ENCODE peak calls at places on chromosomes 4 and X, in six cellular contexts. N is K562, F is fibroblast of mammary gland, B is astrocyte, J is foreskin keratinocyte, I is psoas muscle. W is an unnamed sample.

GRCh38 chr4:82017680-82018079 is 356.1 kb downstream of the HNRNPD start:
- DNase-seq in N (peak), F (peak), B (peak), J (no peak), I (no peak), W (no peak)

GRCh38 chr4:150436598-150437370 is 145.2 kb upstream of the MAB21L2 start:
- DNase-seq in N (no peak), F (peak), B (no peak), J (no peak), I (no peak), W (no peak)

GRCh38 chr4:83128235-83128929 is 13.9 kb upstream of the PLAC8 start:
- DNase-seq in N (no peak), F (peak), B (peak), J (peak), I (no peak), W (no peak)

GRCh38 chr4:72767903-72768817 is 199.1 kb upstream of the ADAMTS3 start:
- DNase-seq in N (peak), F (peak), B (peak), J (peak), I (no peak), W (no peak)

GRCh38 chr4:112951362-112951962 is 98.0 kb upstream of the ANK2 start:
- DNase-seq in N (peak), F (peak), B (peak), J (no peak), I (no peak), W (no peak)

GRCh38 chr4:113646456-113646809 is 115.1 kb downstream of the CAMK2D start:
- DNase-seq in N (no peak), F (peak), B (peak), J (no peak), I (peak), W (no peak)

GRCh38 chr4:147927377-147928137 is 195.7 kb downstream of the ARHGAP10 start:
- DNase-seq in N (no peak), F (no peak), B (no peak), J (no peak), I (peak), W (no peak)

GRCh38 chr4:73222466-73223257 is 35.9 kb downstream of the ANKRD17 start:
- DNase-seq in N (peak), F (peak), B (peak), J (peak), I (no peak), W (no peak)

GRCh38 chr4:138706206-138706605 is 309.4 kb upstream of the NOCT start:
- DNase-seq in N (no peak), F (no peak), B (peak), J (no peak), I (no peak), W (no peak)

GRCh38 chrX:119502727-119503483 is 34.7 kb downstream of the SLC25A5 start:
- DNase-seq in N (no peak), F (peak), B (peak), J (no peak), I (no peak), W (no peak)

GRCh38 chr4:15811703-15812325 is 33.7 kb downstream of the CD38 start:
- DNase-seq in N (no peak), F (no peak), B (no peak), J (peak), I (no peak), W (no peak)

GRCh38 chr4:158801066-158801465 is 32.2 kb downstream of the FNIP2 start:
- DNase-seq in N (no peak), F (no peak), B (no peak), J (no peak), I (no peak), W (no peak)

GRCh38 chr4:15654556-15655222 is 468 bp downstream of the FBXL5 start:
- DNase-seq in N (peak), F (peak), B (peak), J (no peak), I (peak), W (no peak)

GRCh38 chr4:157572951-157573350 is 352.4 kb downstream of the GRIA2 start:
- DNase-seq in N (no peak), F (no peak), B (no peak), J (no peak), I (no peak), W (no peak)

GRCh38 chr4:163866728-163867313 is 372.3 kb downstream of the TMA16 start:
- DNase-seq in N (peak), F (peak), B (peak), J (peak), I (no peak), W (no peak)

GRCh38 chrX:8738588-8739189 is 6.8 kb upstream of the ANOS1 start:
- DNase-seq in N (peak), F (peak), B (no peak), J (no peak), I (no peak), W (no peak)

GRCh38 chrX:118536687-118537461 is 41.3 kb downstream of the DOCK11 start:
- DNase-seq in N (peak), F (peak), B (peak), J (no peak), I (no peak), W (no peak)

GRCh38 chr4:128757712-128758111 is 51.8 kb upstream of the JADE1 start:
- DNase-seq in N (no peak), F (no peak), B (no peak), J (no peak), I (peak), W (no peak)

GRCh38 chrX:105543271-105543670 is 279.1 kb upstream of the NRK start:
- DNase-seq in N (no peak), F (no peak), B (no peak), J (no peak), I (no peak), W (no peak)

DNA sequence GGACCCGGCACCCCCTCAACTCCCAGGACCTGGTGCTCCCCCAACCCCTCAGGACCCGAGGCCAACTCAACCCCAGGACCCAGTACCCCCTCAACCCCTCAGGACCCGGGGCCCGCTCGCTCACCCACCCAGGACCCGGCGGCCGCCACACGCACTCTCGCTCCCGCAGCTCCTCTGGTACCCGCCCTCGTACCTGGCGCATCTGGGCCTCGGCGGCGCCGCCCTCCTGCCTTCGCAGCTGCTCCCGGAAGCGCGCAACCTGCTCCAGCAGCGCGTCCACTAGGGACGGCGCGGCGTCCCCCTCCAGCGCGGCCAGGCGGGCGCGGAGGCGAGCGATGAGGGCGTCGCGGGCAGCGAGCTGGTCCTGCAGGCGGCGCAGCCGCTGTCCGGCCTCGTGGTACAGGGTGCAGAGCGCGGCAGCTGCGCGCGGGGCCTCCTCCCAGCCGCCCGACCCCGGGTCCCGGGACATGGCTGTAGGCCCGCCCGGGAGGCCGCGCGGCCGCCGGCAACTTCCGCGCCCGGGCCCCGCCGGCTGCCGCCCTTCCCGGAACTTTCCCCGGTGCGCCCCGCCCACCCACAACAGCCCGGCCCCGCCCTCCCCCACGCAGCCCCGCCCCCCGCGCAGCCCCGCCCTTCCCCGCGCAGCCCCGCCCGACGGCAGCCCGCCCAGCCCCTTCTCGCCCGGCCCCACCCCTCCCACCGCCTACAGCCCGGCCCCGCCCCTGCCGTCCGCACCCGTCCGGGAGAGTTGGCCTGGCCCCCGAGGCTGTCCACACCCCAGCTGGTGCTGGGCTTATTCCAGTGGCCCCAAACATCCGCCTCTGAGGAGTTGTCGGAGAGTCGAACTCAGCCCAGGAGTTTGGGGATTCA is at the start of gene TNIP2:
- DNase-seq in N (peak), F (peak), B (peak), J (peak), I (peak), W (no peak)
- TF ChIP-seq CTCF in N (peak), F (no peak), B (no peak), J (peak), I (peak), W (no peak)

DNA sequence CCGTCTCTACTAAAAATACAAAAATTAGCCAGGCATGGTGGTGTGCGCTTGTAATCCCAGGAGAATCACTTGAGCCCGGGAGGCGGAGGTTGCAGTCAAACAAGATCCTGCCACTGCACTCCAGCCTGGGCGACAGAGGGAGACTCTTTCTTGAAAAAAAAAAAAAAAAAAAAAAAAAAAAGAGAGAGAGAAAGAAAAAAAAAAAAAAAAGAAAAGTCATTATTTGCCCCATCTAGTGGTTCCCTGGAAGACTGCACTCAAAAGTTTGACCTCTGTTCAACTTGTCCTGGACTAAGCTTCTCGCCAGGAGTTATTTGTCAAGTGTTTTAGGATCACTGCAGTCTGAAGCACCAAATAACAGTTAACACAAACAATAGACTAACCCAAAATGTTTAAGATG is 45.3 kb upstream of the KCTD8 start:
- DNase-seq in N (peak), F (peak), B (peak), J (no peak), I (no peak), W (no peak)
- TF ChIP-seq CTCF in N (peak), F (peak), B (peak), J (peak), I (peak), W (no peak)

GRCh38 chr4:86935833-86936721 is 1.3 kb downstream of the AFF1 start:
- DNase-seq in N (peak), F (peak), B (peak), J (peak), I (peak), W (no peak)

GRCh38 chr4:86939123-86939522 is 4.3 kb downstream of the AFF1 start:
- DNase-seq in N (no peak), F (peak), B (no peak), J (no peak), I (no peak), W (no peak)

GRCh38 chr4:86934147-86934771 is 552 bp upstream of the AFF1 start:
- DNase-seq in N (peak), F (no peak), B (no peak), J (no peak), I (no peak), W (no peak)

GRCh38 chr4:86935499-86935832 is 655 bp downstream of the AFF1 start:
- DNase-seq in N (peak), F (no peak), B (no peak), J (no peak), I (no peak), W (no peak)

DNA sequence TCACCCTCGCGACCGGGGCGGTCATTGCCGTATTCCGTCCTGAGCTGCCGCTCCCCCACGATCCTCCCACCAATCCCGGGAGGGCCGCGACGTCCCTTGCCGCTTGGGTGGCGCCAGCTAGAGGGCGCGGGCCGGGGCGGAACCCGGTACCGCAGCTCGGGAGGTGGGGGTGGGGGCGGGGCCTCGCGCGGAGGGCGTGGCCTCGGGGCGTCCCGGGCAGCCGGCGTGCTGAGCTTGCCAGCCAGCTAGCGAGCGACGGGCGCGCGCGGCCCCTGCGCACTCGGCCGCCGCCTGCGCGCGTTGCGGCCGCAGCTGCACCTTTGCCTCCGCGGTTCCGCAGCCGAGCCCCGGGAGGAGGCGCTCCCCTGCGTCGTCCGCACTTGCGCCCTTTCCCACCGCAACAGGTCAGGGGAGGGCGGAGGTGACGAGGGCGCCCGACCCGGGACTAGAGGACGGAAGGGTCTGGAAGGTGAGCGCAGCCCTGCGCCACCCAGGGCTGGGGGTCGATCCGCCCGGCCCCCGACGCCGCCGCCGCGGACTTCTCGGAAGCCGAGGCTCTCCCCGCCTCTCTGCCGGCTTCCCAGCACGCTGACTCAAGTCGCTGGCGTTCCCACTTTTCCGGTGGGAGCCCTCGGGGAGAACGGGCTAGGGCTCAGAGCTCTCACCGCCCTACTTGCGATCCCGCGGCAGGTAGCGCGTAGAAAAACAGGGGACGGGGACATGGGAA is at the start of gene AFF1:
- DNase-seq in N (peak), F (peak), B (peak), J (peak), I (peak), W (peak)
- TF ChIP-seq CTCF in N (peak), F (no peak), B (no peak), J (peak), I (peak), W (no peak)

GRCh38 chrX:131789664-131790063 is 233.4 kb upstream of the STK26 start:
- DNase-seq in N (no peak), F (no peak), B (no peak), J (no peak), I (no peak), W (no peak)

GRCh38 chrX:131792789-131793462 is 230.2 kb upstream of the STK26 start:
- DNase-seq in N (no peak), F (peak), B (peak), J (no peak), I (peak), W (peak)

GRCh38 chrX:131795442-131796229 is 227.5 kb upstream of the STK26 start:
- DNase-seq in N (no peak), F (no peak), B (no peak), J (no peak), I (no peak), W (no peak)

GRCh38 chrX:131791608-131792355 is 231.3 kb upstream of the STK26 start:
- DNase-seq in N (no peak), F (peak), B (no peak), J (no peak), I (no peak), W (no peak)

DNA sequence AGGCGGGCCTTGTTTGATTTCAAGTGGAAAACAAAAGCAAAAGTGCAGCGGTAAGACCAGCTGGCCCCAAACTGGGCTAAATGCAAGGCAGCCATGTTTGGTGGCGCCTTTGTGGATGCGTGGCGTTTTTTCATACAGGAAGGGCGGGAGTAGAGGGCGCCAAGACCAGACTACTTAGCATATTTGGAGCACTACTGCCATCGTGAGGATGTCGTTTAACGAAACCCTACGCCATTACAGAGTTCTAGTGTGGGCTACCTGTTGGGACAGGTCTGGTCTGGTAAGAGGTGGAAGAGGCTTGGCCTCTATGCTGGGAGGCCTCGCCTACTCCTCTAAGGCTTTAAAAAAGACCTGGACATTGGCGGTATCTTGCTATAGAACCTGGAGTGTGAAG is 230.7 kb upstream of the STK26 start:
- DNase-seq in N (no peak), F (peak), B (peak), J (no peak), I (peak), W (peak)
- TF ChIP-seq CTCF in N (no peak), F (peak), B (no peak), J (no peak), I (peak), W (no peak)

DNA sequence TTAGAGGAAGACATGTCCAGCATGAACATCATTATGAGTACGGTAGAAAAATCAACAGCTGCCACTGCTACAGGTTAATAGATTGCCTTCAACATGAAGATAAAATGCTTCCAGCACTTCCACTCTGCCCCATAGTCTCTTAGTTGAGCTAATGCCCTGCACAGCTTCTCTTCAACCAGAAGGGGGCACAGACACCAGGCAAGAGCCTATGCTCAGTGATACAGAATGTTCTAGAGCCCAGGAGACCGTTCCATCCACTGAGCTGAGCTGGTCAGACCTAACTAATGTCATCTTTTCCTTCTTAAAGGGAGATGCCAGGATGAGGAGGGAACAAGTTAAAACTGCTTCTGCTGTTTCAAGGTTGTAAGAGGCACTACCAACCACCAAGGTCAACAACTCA is 42.2 kb downstream of the SMIM10L2A start:
- DNase-seq in N (peak), F (peak), B (no peak), J (no peak), I (no peak), W (no peak)
- TF ChIP-seq CTCF in N (peak), F (peak), B (no peak), J (peak), I (peak), W (no peak)

GRCh38 chr4:141158219-141158618 is 24.9 kb upstream of the RNF150 start:
- DNase-seq in N (peak), F (peak), B (no peak), J (no peak), I (no peak), W (no peak)
- TF ChIP-seq CTCF in N (no peak), F (peak), B (peak), J (peak), I (peak), W (no peak)

GRCh38 chr4:24988776-24989175 is 42.0 kb downstream of the LGI2 start:
- DNase-seq in N (peak), F (peak), B (no peak), J (no peak), I (no peak), W (no peak)

GRCh38 chr4:24989327-24989726 is 41.4 kb downstream of the LGI2 start:
- DNase-seq in N (no peak), F (no peak), B (no peak), J (no peak), I (no peak), W (no peak)

GRCh38 chr4:24980064-24980690 is 50.6 kb downstream of the LGI2 start:
- DNase-seq in N (peak), F (peak), B (peak), J (no peak), I (peak), W (no peak)

GRCh38 chr4:24979554-24979953 is 51.2 kb downstream of the LGI2 start:
- DNase-seq in N (no peak), F (peak), B (no peak), J (no peak), I (peak), W (no peak)

DNA sequence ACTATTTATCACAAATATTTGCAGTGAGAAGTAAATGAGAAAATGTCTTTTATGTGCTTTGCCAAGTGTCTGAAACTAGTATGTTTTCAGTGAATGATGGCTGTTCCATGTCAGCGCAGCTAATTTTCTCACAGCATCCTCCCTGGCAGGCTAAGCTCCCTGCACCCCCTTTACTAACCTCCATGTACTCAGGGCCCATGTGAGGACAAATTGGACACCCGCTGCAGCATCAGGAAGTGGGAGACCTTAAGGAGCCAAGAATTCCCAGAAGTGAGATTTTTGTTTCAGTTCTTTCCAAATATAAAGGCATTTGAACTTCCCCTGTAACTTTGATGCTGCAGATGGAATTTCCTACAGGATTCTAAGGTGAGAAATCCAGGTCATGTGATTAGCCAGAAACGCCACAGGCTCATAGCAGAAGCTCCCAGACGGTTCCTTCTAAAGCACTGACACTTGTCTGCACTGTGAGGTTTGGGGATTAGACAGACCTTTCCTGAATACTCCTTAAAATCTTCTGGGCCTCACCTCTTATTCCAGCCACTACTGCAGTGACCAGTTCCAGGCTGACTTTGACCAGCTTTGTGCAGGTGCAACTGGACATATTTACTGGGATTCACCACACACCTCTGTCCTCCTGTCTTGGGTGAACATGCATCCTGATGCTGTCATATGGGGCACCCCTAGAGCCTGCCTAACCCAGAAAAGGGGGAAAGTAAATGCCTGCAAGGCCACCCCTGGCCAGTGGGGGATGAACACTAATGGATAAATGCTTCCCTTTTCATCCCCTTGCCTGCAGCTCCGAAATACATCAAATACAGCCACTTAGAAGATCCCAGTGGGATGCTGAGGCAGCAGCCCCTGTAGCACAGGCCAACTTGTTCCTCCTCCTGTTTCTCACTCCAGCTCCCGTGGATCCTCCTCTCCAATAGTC is 45.9 kb downstream of the LGI2 start:
- DNase-seq in N (no peak), F (no peak), B (no peak), J (no peak), I (no peak), W (no peak)
- TF ChIP-seq CTCF in N (no peak), F (no peak), B (no peak), J (no peak), I (no peak), W (no peak)

GRCh38 chr4:7238300-7238960 is 46.1 kb downstream of the SORCS2 start:
- DNase-seq in N (peak), F (peak), B (no peak), J (no peak), I (no peak), W (no peak)
- TF ChIP-seq CTCF in N (peak), F (peak), B (peak), J (peak), I (no peak), W (no peak)

W was measured in omental fat pad.